ENCODE peak calls at places on chromosomes 6 and 20, in six cellular contexts. K is GM23338, S is OCI-LY7, R is PC-3, G is HCT116, P is PC-9. M is an unnamed sample.
A peak's percentile ranks its signal among the peaks of the same experiment; 100 is the strongest.

GRCh38 chr6:19342616-19343015 is 494.6 kb upstream of the ID4 start:
- DNase-seq in S (no peak), K (no peak), G (no peak), P (no peak), R (peak; percentile 17), M (peak; percentile 42)

GRCh38 chr20:47950103-47950502 is 164.8 kb upstream of the SULF2 start:
- DNase-seq in K (no peak), P (peak; percentile 81), S (no peak), R (peak; percentile 97), G (no peak), M (peak; percentile 15)

GRCh38 chr6:165662041-165662491 is 975 bp downstream of the PDE10A start:
- DNase-seq in R (no peak), K (peak; percentile 53), P (no peak), S (no peak), G (no peak), M (peak; percentile 24)

GRCh38 chr20:35444226-35444625 is 6.2 kb upstream of the GDF5 start:
- DNase-seq in G (no peak), K (no peak), S (no peak), R (no peak), P (no peak), M (no peak)

GRCh38 chr20:10433014-10433622 is 904 bp downstream of the MKKS start:
- DNase-seq in R (peak; percentile 26), K (no peak), P (no peak), G (no peak), S (no peak), M (peak; percentile 48)

GRCh38 chr20:59123011-59123676 is 40.5 kb upstream of the ZNF831 start:
- DNase-seq in G (no peak), P (no peak), K (no peak), R (no peak), S (peak; percentile 88), M (no peak)

GRCh38 chr6:111788779-111789276 is 84.4 kb downstream of the FYN start:
- DNase-seq in K (no peak), G (no peak), P (no peak), R (no peak), S (no peak), M (no peak)

GRCh38 chr6:87334683-87335082 is 5.6 kb upstream of the GJB7 start:
- DNase-seq in R (no peak), G (no peak), S (no peak), P (no peak), K (no peak), M (peak; percentile 72)

GRCh38 chr6:40082278-40083043 is 148.2 kb upstream of the MOCS1 start:
- DNase-seq in S (no peak), P (no peak), R (no peak), G (no peak), K (no peak), M (no peak)

GRCh38 chr6:39707962-39708683 is 17.1 kb downstream of the KIF6 start:
- DNase-seq in P (no peak), G (no peak), K (no peak), R (no peak), S (no peak), M (peak; percentile 72)

GRCh38 chr6:33993653-33994052 is 152.2 kb downstream of the GRM4 start:
- DNase-seq in K (no peak), P (no peak), R (no peak), S (no peak), G (no peak), M (no peak)

GRCh38 chr6:128173290-128173689 is 272.4 kb upstream of the THEMIS start:
- DNase-seq in S (no peak), G (no peak), K (no peak), R (no peak), P (no peak), M (no peak)

DNA sequence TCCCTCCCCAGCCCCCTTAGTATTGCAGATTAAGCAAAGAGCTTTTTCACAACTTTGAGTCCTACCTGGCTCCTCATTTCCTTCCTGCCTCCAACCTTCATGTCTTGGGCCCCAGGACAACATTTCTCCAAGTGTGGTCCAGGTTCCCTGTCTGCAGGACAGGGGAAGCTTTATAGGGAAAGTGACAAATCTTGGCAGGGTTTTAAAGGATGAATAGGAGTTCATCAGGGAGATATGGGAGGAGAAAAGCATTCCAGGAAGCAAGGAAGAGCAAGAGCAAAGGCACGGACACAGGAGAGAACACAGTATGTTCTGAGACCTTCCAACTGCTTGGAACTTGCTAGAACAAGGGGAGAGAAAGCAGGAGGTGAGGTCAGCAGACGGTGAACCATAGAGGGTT is 1.9 kb downstream of the BPIFB1 start:
- DNase-seq in G (no peak), R (no peak), P (no peak), S (no peak), K (no peak), M (no peak)
- H3K9me2 ChIP-seq in G (no peaks in the 10 kb centered on the region), R (no peaks in the 10 kb centered on the region), P (no peaks in the 10 kb centered on the region), S (no peaks in the 10 kb centered on the region), K (no peaks in the 10 kb centered on the region), M (no peaks in the 10 kb centered on the region)

GRCh38 chr20:1169224-1169623 is 15.6 kb downstream of the TMEM74B start:
- DNase-seq in P (no peak), K (no peak), G (no peak), S (no peak), R (no peak), M (no peak)
- H3K36me3 ChIP-seq in P (no peaks in the 10 kb centered on the region), K (peaks cover 14% of the 10 kb centered on the region), G (peaks cover 52% of the 10 kb centered on the region), S (peaks cover 65% of the 10 kb centered on the region), R (peaks cover 69% of the 10 kb centered on the region), M (peaks cover 37% of the 10 kb centered on the region)

GRCh38 chr20:32017711-32018251 is 7.5 kb downstream of the CCM2L start:
- DNase-seq in G (peak; percentile 79), R (peak; percentile 68), S (peak; percentile 79), K (peak; percentile 100), P (peak; percentile 69), M (no peak)
- H3K9me2 ChIP-seq in G (no peaks in the 10 kb centered on the region), R (no peaks in the 10 kb centered on the region), S (no peaks in the 10 kb centered on the region), K (no peaks in the 10 kb centered on the region), P (no peaks in the 10 kb centered on the region), M (no peaks in the 10 kb centered on the region)

DNA sequence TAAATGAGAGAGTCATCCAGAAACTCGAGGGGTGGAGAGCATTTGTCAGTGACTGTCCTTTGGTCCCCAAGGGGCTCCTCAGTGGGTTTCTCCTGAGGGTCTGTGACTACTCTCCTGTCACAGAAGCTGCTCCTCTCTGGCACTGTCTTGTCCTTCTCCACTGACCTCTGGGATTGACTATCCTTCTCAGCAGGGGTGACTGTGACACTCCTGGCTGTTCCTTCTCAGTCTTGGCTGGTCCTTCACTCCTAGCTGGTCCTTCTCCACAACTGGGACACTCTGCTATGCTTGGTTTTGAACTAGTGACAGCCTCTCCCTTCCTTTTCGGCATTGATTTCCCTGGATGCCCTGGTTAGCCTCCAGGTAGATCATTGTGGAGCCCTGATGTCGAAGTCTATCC is 33.5 kb downstream of the DYNLT1 start:
- DNase-seq in G (no peak), K (no peak), P (no peak), S (no peak), R (no peak), M (no peak)
- H3K36me3 ChIP-seq in G (peaks cover 55% of the 10 kb centered on the region), K (no peaks in the 10 kb centered on the region), P (peaks cover 26% of the 10 kb centered on the region), S (peaks cover 65% of the 10 kb centered on the region), R (peaks cover 26% of the 10 kb centered on the region), M (peaks cover 23% of the 10 kb centered on the region)

DNA sequence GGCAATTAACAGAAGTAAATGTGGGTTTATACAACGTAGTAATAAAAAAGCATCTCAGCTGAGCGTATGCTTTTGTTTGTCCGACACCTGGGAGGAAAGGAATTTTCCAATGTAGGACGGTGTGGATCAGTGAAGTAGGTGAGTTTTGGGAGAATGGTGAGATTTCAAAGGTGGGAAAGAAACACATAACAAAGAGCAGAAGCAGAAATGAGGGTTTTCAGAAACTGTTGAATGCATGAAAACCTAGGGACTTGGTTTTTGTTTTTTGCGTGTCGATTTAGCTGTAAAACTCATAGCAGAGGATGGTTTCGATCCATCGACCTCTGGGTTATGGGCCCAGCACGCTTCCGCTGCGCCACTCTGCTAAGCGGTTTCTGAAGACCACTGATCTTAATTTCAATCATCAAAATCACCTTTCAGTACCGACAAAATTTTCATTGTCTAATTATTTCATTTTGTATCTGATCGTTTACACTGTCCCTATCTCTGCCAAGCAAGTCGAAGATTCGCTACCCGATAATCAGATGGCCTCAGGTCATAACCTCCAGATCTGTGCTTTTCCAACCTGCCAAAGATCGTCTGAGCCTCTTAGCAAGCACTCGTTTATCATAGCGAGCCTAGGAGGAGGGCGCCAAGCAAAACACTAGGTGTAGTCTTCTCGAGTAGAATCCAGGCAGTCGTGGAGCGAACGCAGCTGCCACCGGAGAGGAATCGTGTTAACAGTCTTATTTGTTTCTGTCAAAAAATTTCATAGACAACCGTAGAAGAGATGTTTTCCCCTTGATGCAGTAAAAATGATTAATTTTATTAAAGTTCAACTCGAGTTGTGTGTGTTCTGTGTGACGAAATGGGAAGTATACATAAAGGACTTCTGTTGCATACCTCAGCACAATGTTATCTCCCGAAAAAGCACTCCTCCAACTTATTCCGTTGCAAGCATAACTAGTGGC is 20.9 kb upstream of the POM121L2 start:
- DNase-seq in G (peak; percentile 76), R (peak; percentile 77), P (peak; percentile 62), K (peak; percentile 77), S (no peak), M (peak; percentile 50)
- H3K9me2 ChIP-seq in G (no peaks in the 10 kb centered on the region), R (no peaks in the 10 kb centered on the region), P (no peaks in the 10 kb centered on the region), K (no peaks in the 10 kb centered on the region), S (no peaks in the 10 kb centered on the region), M (no peaks in the 10 kb centered on the region)

GRCh38 chr6:44415424-44415823 is 27.9 kb downstream of the CDC5L start:
- DNase-seq in S (no peak), P (no peak), K (peak; percentile 4), G (no peak), R (peak; percentile 19), M (no peak)
- H3K36me3 ChIP-seq in S (peaks cover 87% of the 10 kb centered on the region), P (peaks cover 25% of the 10 kb centered on the region), K (peaks cover 23% of the 10 kb centered on the region), G (peaks cover 24% of the 10 kb centered on the region), R (peaks cover 50% of the 10 kb centered on the region), M (peaks cover 19% of the 10 kb centered on the region)

GRCh38 chr6:44053106-44053756 is 74.0 kb downstream of the MRPL14 start:
- DNase-seq in G (no peak), P (no peak), R (no peak), S (no peak), K (no peak), M (no peak)
- H3K9me2 ChIP-seq in G (no peaks in the 10 kb centered on the region), P (no peaks in the 10 kb centered on the region), R (no peaks in the 10 kb centered on the region), S (no peaks in the 10 kb centered on the region), K (no peaks in the 10 kb centered on the region), M (no peaks in the 10 kb centered on the region)

GRCh38 chr6:24807584-24807983 is 8.9 kb upstream of the ARMH2 start:
- DNase-seq in S (no peak), R (no peak), P (no peak), K (no peak), G (no peak), M (no peak)
- H3K36me3 ChIP-seq in S (peaks cover 53% of the 10 kb centered on the region), R (no peaks in the 10 kb centered on the region), P (no peaks in the 10 kb centered on the region), K (no peaks in the 10 kb centered on the region), G (no peaks in the 10 kb centered on the region), M (no peaks in the 10 kb centered on the region)

M was measured in GM23248.